ENCODE peak calls at places on chromosome 11, in eight cellular contexts. Z is iPS DF 6.9; T is stimulated activated CD8-positive, alpha-beta memory T cell treated with anti-CD3 and anti-CD28 coated beads, Interleukin-15, amount 100 ng/mL, for 24 hours; N is adrenal gland; F is iris pigment epithelial cell; O is fibroblast of lung; J is T-cell; P is iPS DF 19.7. U is an unnamed sample.

GRCh38 chr11:7088921-7089320 is at the start of gene RBMXL2:
- DNase-seq in Z (no peak), T (no peak), N (no peak), F (no peak), O (no peak), J (no peak), P (no peak), U (no peak)

GRCh38 chr11:82671451-82671850 is 62.2 kb downstream of the FAM181B start:
- DNase-seq in Z (no peak), T (no peak), N (no peak), F (no peak), O (no peak), J (no peak), P (no peak), U (no peak)

GRCh38 chr11:58963551-58964075 is 24.3 kb downstream of the GLYATL1 start:
- DNase-seq in Z (peak), T (no peak), N (no peak), F (peak), O (peak), J (no peak), P (peak), U (no peak)

GRCh38 chr11:80163441-80163840 is 722.6 kb upstream of the TENM4 start:
- DNase-seq in Z (no peak), T (no peak), N (no peak), F (no peak), O (no peak), J (no peak), P (no peak), U (no peak)

GRCh38 chr11:15967966-15968365 is 388.4 kb downstream of the SOX6 start:
- DNase-seq in Z (no peak), T (no peak), N (no peak), F (peak), O (peak), J (no peak), P (no peak), U (no peak)

GRCh38 chr11:76185931-76186401 is 20.3 kb downstream of the WNT11 start:
- DNase-seq in Z (no peak), T (no peak), N (peak), F (no peak), O (peak), J (no peak), P (no peak), U (no peak)

GRCh38 chr11:64255135-64256128 is 4.1 kb downstream of the PLCB3 start:
- DNase-seq in Z (no peak), T (no peak), N (no peak), F (no peak), O (no peak), J (no peak), P (no peak), U (no peak)

GRCh38 chr11:34640050-34640971 is 19.4 kb downstream of the EHF start:
- DNase-seq in Z (no peak), T (no peak), N (no peak), F (peak), O (peak), J (no peak), P (no peak), U (no peak)

GRCh38 chr11:2521681-2522630 is 77.1 kb downstream of the KCNQ1 start:
- DNase-seq in Z (no peak), T (no peak), N (peak), F (no peak), O (no peak), J (no peak), P (no peak), U (no peak)

GRCh38 chr11:100791103-100791502 is 104.0 kb downstream of the ARHGAP42 start:
- DNase-seq in Z (no peak), T (no peak), N (no peak), F (no peak), O (no peak), J (no peak), P (peak), U (no peak)

GRCh38 chr11:65445604-65446445 is 23.2 kb downstream of the NEAT1 start:
- DNase-seq in Z (no peak), T (no peak), N (peak), F (peak), O (peak), J (no peak), P (no peak), U (no peak)

GRCh38 chr11:66172146-66172545 is 96.3 kb upstream of the RAB1B start:
- DNase-seq in Z (no peak), T (no peak), N (no peak), F (peak), O (peak), J (no peak), P (no peak), U (no peak)

GRCh38 chr11:88179141-88179540 is 3.9 kb upstream of the RAB38 start:
- DNase-seq in Z (no peak), T (no peak), N (no peak), F (peak), O (no peak), J (no peak), P (no peak), U (no peak)

GRCh38 chr11:134266440-134266839 is 9.7 kb upstream of the GLB1L3 start:
- DNase-seq in Z (no peak), T (no peak), N (no peak), F (no peak), O (no peak), J (no peak), P (no peak), U (no peak)

GRCh38 chr11:45146072-45147016 is at the start of gene PRDM11:
- DNase-seq in Z (no peak), T (peak), N (peak), F (peak), O (peak), J (no peak), P (no peak), U (peak)

GRCh38 chr11:12540913-12541587 is 133.2 kb upstream of the TEAD1 start:
- DNase-seq in Z (no peak), T (no peak), N (no peak), F (peak), O (peak), J (no peak), P (no peak), U (no peak)

GRCh38 chr11:9853929-9854557 is 190.2 kb downstream of the SWAP70 start:
- DNase-seq in Z (no peak), T (no peak), N (no peak), F (no peak), O (peak), J (no peak), P (no peak), U (no peak)

GRCh38 chr11:124717786-124718634 is 21.7 kb upstream of the NRGN start:
- DNase-seq in Z (no peak), T (no peak), N (no peak), F (peak), O (peak), J (peak), P (no peak), U (peak)

GRCh38 chr11:38543951-38544350 is 1945.9 kb upstream of the RAG2 start:
- DNase-seq in Z (no peak), T (no peak), N (no peak), F (no peak), O (no peak), J (no peak), P (no peak), U (no peak)

GRCh38 chr11:86553322-86553721 is 119.1 kb downstream of the ME3 start:
- DNase-seq in Z (no peak), T (no peak), N (no peak), F (no peak), O (no peak), J (no peak), P (no peak), U (no peak)

GRCh38 chr11:45106440-45106839 is 40.0 kb upstream of the PRDM11 start:
- DNase-seq in Z (no peak), T (no peak), N (peak), F (no peak), O (no peak), J (no peak), P (no peak), U (no peak)

GRCh38 chr11:121870202-121871045 is 245.6 kb downstream of the BLID start:
- DNase-seq in Z (no peak), T (no peak), N (no peak), F (no peak), O (peak), J (no peak), P (no peak), U (no peak)

GRCh38 chr11:7548659-7549283 is 35.0 kb downstream of the PPFIBP2 start:
- DNase-seq in Z (peak), T (no peak), N (no peak), F (no peak), O (no peak), J (peak), P (peak), U (no peak)

GRCh38 chr11:35050596-35050995 is 88.4 kb upstream of the CD44 start:
- DNase-seq in Z (no peak), T (no peak), N (no peak), F (no peak), O (no peak), J (no peak), P (no peak), U (no peak)

GRCh38 chr11:9524001-9524400 is 49.5 kb upstream of the WEE1 start:
- DNase-seq in Z (no peak), T (no peak), N (no peak), F (no peak), O (no peak), J (no peak), P (no peak), U (no peak)

GRCh38 chr11:71364176-71364671 is 84.0 kb downstream of the DHCR7 start:
- DNase-seq in Z (no peak), T (no peak), N (no peak), F (no peak), O (no peak), J (no peak), P (no peak), U (no peak)

GRCh38 chr11:34214961-34215805 is 109.8 kb downstream of the NAT10 start:
- DNase-seq in Z (no peak), T (peak), N (peak), F (peak), O (peak), J (no peak), P (no peak), U (no peak)

GRCh38 chr11:1088927-1089737 is 14.5 kb downstream of the MUC2 start:
- DNase-seq in Z (no peak), T (no peak), N (no peak), F (no peak), O (no peak), J (no peak), P (no peak), U (no peak)

GRCh38 chr11:2268911-2269600 is 1.3 kb downstream of the ASCL2 start:
- DNase-seq in Z (no peak), T (peak), N (no peak), F (peak), O (peak), J (peak), P (no peak), U (peak)

U was measured in T-helper 9 cell.